ENCODE peak calls at places on chromosomes 7 and 10, in four cellular contexts. B, Y, Z and H are unnamed samples.

GRCh38 chr7:127396184-127396583 is 3.7 kb upstream of the ZNF800 start:
- DNase-seq in B (peak), Y (no peak), Z (no peak), H (no peak)

GRCh38 chr10:89515031-89515841 is 20.2 kb downstream of the SLC16A12 start:
- DNase-seq in B (no peak), Y (peak), Z (no peak), H (no peak)

GRCh38 chr7:124379296-124379695 is 346.4 kb upstream of the TMEM229A start:
- DNase-seq in B (no peak), Y (no peak), Z (no peak), H (no peak)

GRCh38 chr7:98909487-98909886 is 31.2 kb downstream of the TRRAP start:
- DNase-seq in B (no peak), Y (no peak), Z (peak), H (no peak)

GRCh38 chr7:9250876-9251275 is 817.5 kb downstream of the NXPH1 start:
- DNase-seq in B (no peak), Y (no peak), Z (no peak), H (peak)

GRCh38 chr7:16416289-16417282 is 4.8 kb downstream of the CRPPA start:
- DNase-seq in B (no peak), Y (no peak), Z (no peak), H (no peak)

GRCh38 chr7:37234928-37235327 is 213.7 kb downstream of the ELMO1 start:
- DNase-seq in B (peak), Y (no peak), Z (no peak), H (no peak)

GRCh38 chr10:88271736-88272135 is 311.4 kb downstream of the RNLS start:
- DNase-seq in B (no peak), Y (no peak), Z (no peak), H (no peak)

GRCh38 chr7:11792122-11792521 is 39.9 kb downstream of the THSD7A start:
- DNase-seq in B (no peak), Y (no peak), Z (no peak), H (no peak)

GRCh38 chr7:35430547-35431153 is 176.8 kb upstream of the TBX20 start:
- DNase-seq in B (no peak), Y (no peak), Z (no peak), H (peak)

GRCh38 chr10:50316695-50317648 is 65.7 kb upstream of the ASAH2 start:
- DNase-seq in B (no peak), Y (no peak), Z (no peak), H (no peak)

GRCh38 chr10:133141144-133141962 is 18.7 kb upstream of the KNDC1 start:
- DNase-seq in B (no peak), Y (no peak), Z (no peak), H (peak)

GRCh38 chr10:88582806-88583583 is at the start of gene RNLS:
- DNase-seq in B (peak), Y (peak), Z (peak), H (peak)

GRCh38 chr10:60989400-60989876 is 45.5 kb upstream of the RHOBTB1 start:
- DNase-seq in B (no peak), Y (no peak), Z (no peak), H (no peak)

GRCh38 chr10:10847313-10847712 is 170.4 kb upstream of the CELF2 start:
- DNase-seq in B (no peak), Y (no peak), Z (no peak), H (no peak)

GRCh38 chr10:35327770-35328403 is 8.4 kb upstream of the CCNY start:
- DNase-seq in B (no peak), Y (no peak), Z (no peak), H (no peak)

GRCh38 chr7:144384555-144385245 is 18.8 kb downstream of the NOBOX start:
- DNase-seq in B (no peak), Y (no peak), Z (no peak), H (peak)

GRCh38 chr10:128028508-128029279 is 97.5 kb downstream of the MKI67 start:
- DNase-seq in B (no peak), Y (no peak), Z (no peak), H (no peak)

GRCh38 chr7:155206286-155207020 is 91.2 kb upstream of the INSIG1 start:
- DNase-seq in B (no peak), Y (peak), Z (peak), H (no peak)

GRCh38 chr10:10973310-10973709 is 44.4 kb upstream of the CELF2 start:
- DNase-seq in B (no peak), Y (no peak), Z (no peak), H (no peak)

GRCh38 chr10:117134084-117135025 is 3.7 kb downstream of the VAX1 start:
- DNase-seq in B (no peak), Y (no peak), Z (no peak), H (no peak)

GRCh38 chr7:47556511-47557180 is 25.3 kb downstream of the TNS3 start:
- DNase-seq in B (no peak), Y (no peak), Z (no peak), H (no peak)

GRCh38 chr7:27840314-27840713 is 100.4 kb downstream of the TAX1BP1 start:
- DNase-seq in B (no peak), Y (no peak), Z (no peak), H (no peak)

GRCh38 chr10:110219884-110220283 is 12.5 kb downstream of the MXI1 start:
- DNase-seq in B (no peak), Y (no peak), Z (no peak), H (no peak)

GRCh38 chr7:92421676-92422435 is 25.4 kb upstream of the GATAD1 start:
- DNase-seq in B (no peak), Y (no peak), Z (no peak), H (no peak)

GRCh38 chr7:105896407-105896842 is 20.0 kb upstream of the ATXN7L1 start:
- DNase-seq in B (no peak), Y (no peak), Z (no peak), H (no peak)

GRCh38 chr7:28767356-28767755 is 190.8 kb downstream of the TRIL start:
- DNase-seq in B (no peak), Y (no peak), Z (no peak), H (no peak)

GRCh38 chr10:78551184-78552005 is 517.4 kb upstream of the ZMIZ1 start:
- DNase-seq in B (no peak), Y (no peak), Z (no peak), H (peak)

GRCh38 chr10:128027822-128028507 is 98.3 kb downstream of the MKI67 start:
- DNase-seq in B (no peak), Y (no peak), Z (no peak), H (no peak)

GRCh38 chr10:35058134-35058533 is 32.0 kb downstream of the CUL2 start:
- DNase-seq in B (peak), Y (no peak), Z (no peak), H (no peak)

GRCh38 chr7:44103941-44104879 is at the start of gene AEBP1:
- DNase-seq in B (no peak), Y (peak), Z (peak), H (no peak)

GRCh38 chr10:95814011-95814727 is 58.2 kb downstream of the ENTPD1 start:
- DNase-seq in B (no peak), Y (peak), Z (no peak), H (no peak)

GRCh38 chr10:91054325-91054724 is 133.4 kb upstream of the ANKRD1 start:
- DNase-seq in B (no peak), Y (no peak), Z (no peak), H (no peak)

GRCh38 chr7:5699951-5700384 is 81.5 kb downstream of the RNF216 start:
- DNase-seq in B (no peak), Y (no peak), Z (no peak), H (no peak)

GRCh38 chr7:19558527-19558926 is 150.3 kb downstream of the POLR1F start:
- DNase-seq in B (no peak), Y (no peak), Z (no peak), H (no peak)

GRCh38 chr7:103636153-103636552 is 190.1 kb upstream of the SLC26A5 start:
- DNase-seq in B (no peak), Y (no peak), Z (no peak), H (peak)

GRCh38 chr10:116026315-116026714 is 246.7 kb downstream of the GFRA1 start:
- DNase-seq in B (peak), Y (no peak), Z (no peak), H (peak)

GRCh38 chr10:98608417-98608816 is 161.7 kb upstream of the HPS1 start:
- DNase-seq in B (no peak), Y (no peak), Z (no peak), H (no peak)

DNA sequence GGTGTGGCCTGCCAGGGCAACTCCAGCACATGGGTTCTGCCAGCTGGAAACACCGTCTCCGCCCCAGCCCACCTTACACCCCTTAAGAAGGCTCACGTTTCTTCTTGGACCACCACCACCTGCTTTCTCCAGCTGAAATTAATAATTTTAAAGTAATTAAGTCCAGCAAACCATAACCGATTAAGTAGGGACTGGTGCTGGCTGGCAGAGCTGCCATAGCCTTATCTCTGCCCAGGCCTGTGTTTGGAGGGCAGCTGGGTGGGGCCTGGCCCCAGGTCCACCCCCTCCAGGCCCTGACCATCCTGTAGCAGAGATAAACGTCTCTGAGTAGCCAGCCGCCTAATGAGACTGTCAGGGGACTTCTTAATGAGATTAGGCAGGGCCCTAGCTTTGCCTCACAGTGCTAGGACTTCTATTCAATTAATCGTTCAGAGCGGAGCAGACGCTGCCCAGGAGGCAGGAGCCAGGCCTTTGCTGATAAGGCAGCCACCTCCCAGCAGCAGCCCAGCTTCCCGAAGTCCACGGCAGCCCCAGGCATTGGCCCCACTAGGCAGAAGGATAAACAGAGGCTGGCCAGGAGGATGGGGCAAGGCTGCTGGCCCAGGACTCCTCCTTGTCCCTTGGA is 20.3 kb downstream of the GRID1 start:
- DNase-seq in B (no peak), Y (no peak), Z (peak), H (no peak)
- H3K4me3 ChIP-seq in B (no peak), Y (no peak), Z (no peak), H (no peak)

DNA sequence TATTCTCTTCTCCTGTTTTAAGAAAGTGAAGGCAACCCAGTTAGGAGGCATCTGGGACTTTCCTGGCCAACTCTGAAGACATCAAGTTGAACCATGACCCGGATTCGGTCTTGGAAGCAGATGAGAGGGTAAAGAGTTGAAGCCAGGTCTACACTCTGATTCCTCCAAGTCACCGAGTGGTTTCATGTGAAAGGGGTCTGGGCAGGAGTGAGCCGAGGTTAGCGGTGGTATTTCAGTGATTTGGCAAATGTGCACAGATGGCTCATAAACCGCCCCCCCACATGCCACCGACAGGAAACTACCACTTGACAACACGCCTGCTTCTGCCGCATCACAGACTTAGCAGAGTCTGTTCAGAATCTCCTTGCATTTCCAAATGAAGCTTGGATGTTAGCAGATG is 11.3 kb upstream of the REPIN1 start:
- DNase-seq in B (no peak), Y (no peak), Z (no peak), H (no peak)
- H3K4me3 ChIP-seq in B (no peak), Y (no peak), Z (no peak), H (no peak)

DNA sequence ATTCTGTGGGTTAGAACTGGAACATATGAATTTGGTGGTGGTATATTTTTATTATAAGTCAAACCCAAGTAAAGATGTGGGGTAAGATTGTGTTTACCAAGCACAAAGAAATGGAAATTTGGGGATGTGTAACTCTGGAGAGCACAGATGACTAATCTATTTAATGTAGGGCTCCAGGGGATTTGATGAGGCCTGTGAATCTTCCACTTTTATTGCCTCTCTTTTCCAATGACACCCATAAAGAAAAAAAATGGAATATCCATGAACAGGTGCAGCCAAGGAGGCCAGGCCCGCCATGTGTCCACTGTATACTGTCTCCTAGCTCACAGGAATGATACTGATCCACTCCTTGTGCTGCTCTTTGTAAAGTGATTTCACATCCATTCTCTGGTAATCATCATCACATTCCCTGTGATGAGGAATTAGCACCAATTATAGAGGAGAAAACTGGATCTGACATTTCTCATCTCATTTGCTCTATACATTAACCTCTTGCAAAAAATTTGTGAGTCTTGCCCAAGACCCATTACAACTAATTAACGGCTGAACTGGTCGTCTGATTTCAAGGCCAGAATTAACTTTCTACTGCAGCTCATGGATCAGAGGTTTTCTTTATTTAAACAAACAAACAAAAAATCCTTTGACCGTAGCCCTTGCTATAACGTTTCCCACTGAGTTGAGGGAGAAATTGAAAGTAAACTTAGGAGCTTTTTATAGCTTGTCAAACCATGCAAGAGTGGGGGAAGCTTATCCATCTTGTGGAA is 3.0 kb downstream of the SRGN start:
- DNase-seq in B (no peak), Y (no peak), Z (no peak), H (no peak)
- H3K4me3 ChIP-seq in B (no peak), Y (peak), Z (peak), H (no peak)

GRCh38 chr10:118422241-118422640 is 80.1 kb upstream of the FAM204A start:
- DNase-seq in B (no peak), Y (no peak), Z (no peak), H (no peak)

GRCh38 chr10:118423800-118424479 is 81.8 kb upstream of the FAM204A start:
- DNase-seq in B (peak), Y (peak), Z (peak), H (peak)
- H3K4me3 ChIP-seq in B (no peak), Y (no peak), Z (no peak), H (no peak)

DNA sequence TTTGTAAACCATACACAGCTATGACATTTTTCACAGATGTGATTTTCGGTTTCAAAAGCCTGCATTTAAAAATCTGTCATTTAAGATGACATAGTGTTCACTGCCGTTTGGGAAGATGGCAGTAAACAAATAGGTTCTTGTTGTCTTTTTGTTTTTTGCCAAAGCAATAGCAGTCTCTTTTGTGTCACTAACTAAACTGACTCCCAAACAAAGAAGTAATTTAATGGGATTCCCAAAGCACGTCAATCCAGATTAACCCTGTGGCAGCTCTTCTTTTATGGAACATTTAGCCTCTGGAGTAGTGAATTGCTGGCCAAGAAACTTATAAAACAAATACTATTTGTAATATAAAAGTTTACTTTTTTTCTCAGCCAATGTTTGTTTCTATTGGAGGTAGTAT is 697.7 kb downstream of the PHTF2 start:
- DNase-seq in B (no peak), Y (no peak), Z (no peak), H (no peak)
- H3K4me3 ChIP-seq in B (no peak), Y (no peak), Z (no peak), H (no peak)

DNA sequence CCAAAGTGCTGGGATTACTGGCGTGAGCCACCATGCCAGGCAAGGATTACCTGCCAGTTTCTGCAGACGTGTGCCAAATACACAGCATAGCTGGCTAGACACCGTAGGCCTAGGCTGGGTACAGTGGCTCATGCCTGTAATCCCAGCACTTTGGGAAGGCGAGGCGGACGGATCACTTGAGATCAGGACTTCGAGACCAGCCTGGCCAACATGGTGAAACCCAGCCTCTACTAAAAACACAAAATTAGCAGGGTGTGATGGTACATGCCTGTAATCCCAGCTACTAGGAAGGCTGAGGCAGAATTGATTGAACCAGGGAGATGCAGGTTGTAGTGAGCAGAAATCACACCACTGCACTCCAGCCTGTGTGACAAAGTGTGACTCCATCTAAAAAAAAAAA is 868 bp downstream of the RFC2 start:
- DNase-seq in B (no peak), Y (no peak), Z (no peak), H (no peak)
- H3K4me3 ChIP-seq in B (peak), Y (peak), Z (peak), H (peak)

DNA sequence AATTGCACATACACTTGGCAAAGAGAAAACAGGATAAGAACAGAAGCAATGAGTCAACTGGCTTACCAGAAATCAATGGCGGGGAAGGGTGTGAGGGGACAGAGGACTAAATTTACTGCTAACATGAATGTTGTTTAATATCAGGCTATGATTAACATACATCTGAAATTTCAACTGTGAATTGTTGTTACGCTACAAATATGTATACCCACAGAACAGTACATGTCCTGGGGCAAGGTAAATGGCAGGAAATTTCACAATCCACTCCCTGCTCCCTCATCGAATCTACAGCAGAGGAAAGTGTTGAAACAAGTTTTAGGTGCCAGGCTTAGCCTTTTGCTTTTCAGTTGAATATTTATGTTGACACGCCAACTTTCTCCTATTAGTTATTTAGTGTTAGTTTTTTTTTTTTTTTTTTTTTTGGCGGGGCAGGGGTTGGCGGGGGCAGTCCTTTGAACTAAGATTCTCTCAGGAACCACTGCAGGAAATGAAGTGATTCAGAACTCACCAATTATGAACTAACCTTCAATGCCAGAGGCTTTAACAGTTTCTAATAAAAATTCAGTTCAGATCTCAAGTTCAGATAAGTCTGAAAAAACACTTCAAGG is 99.0 kb downstream of the UBE2H start:
- DNase-seq in B (no peak), Y (no peak), Z (no peak), H (no peak)
- H3K4me3 ChIP-seq in B (peak), Y (no peak), Z (no peak), H (no peak)